ENCODE peak calls at places on chromosomes 2 and 18, in five cellular contexts. X, U, Z, N and H are unnamed samples.

GRCh38 chr2:203682688-203683130 is 23.7 kb upstream of the CD28 start:
- DNase-seq in X (no peak), Z (no peak), N (no peak), U (no peak), H (no peak)

GRCh38 chr2:145277922-145278321 is 758.0 kb upstream of the ZEB2 start:
- DNase-seq in U (no peak), X (no peak), Z (no peak), N (no peak), H (no peak)

GRCh38 chr2:102103992-102104871 is 38.3 kb upstream of the IL1R1 start:
- DNase-seq in X (no peak), U (peak; percentile 5), Z (peak; percentile 71), N (no peak), H (no peak)

GRCh38 chr2:32235315-32235714 is 29.4 kb downstream of the NLRC4 start:
- DNase-seq in N (no peak), Z (no peak), X (no peak), U (no peak), H (no peak)

GRCh38 chr18:49011291-49011746 is 60.6 kb upstream of the SMAD7 start:
- DNase-seq in X (peak; percentile 59), Z (no peak), N (no peak), U (no peak), H (no peak)

GRCh38 chr2:19649785-19650380 is 251.9 kb downstream of the TTC32 start:
- DNase-seq in Z (peak; percentile 73), U (no peak), N (no peak), X (no peak), H (no peak)

GRCh38 chr2:172743143-172743542 is 7.5 kb downstream of the RAPGEF4 start:
- DNase-seq in N (no peak), X (no peak), Z (no peak), U (no peak), H (no peak)

GRCh38 chr2:217279571-217279970 is 419.7 kb upstream of the TNP1 start:
- DNase-seq in N (no peak), U (no peak), Z (no peak), X (no peak), H (no peak)

GRCh38 chr2:39215545-39215944 is 28.2 kb downstream of the CDKL4 start:
- DNase-seq in N (no peak), X (no peak), U (no peak), Z (no peak), H (no peak)

GRCh38 chr2:69608109-69608508 is 35.4 kb downstream of the AAK1 start:
- DNase-seq in Z (no peak), X (no peak), U (no peak), N (no peak), H (no peak)

GRCh38 chr2:235647836-235648235 is 154.0 kb downstream of the AGAP1 start:
- DNase-seq in U (no peak), N (no peak), Z (no peak), X (no peak), H (no peak)